ENCODE peak calls at places on chromosomes 5 and 9, in eight cellular contexts. One of them, this sample, is unnamed.
A peak's percentile ranks its signal among the peaks of the same experiment; 100 is the strongest.

GRCh38 chr5:57939771-57940170 is 457.2 kb upstream of the ACTBL2 start:
- DNase-seq in NCI-H2081: no peak
- DNase-seq in ELR: no peak
- DNase-seq in hypothalamus: no peak
- DNase-seq in stimulated activated CD4-positive, alpha-beta T cell treated with anti-CD3 and anti-CD28 coated beads, Interleukin-15, amount 100 ng/mL, for 24 hours: no peak
- DNase-seq in heart left ventricle: no peak
- DNase-seq in T-helper 1 cell: no peak
- DNase-seq in breast epithelium: no peak
- DNase-seq in this sample: no peak

GRCh38 chr9:108057421-108058136 is 568.0 kb upstream of the KLF4 start:
- DNase-seq in hypothalamus: no peak
- DNase-seq in T-helper 1 cell: no peak
- DNase-seq in breast epithelium: no peak
- DNase-seq in ELR: peak; percentile 91
- DNase-seq in stimulated activated CD4-positive, alpha-beta T cell treated with anti-CD3 and anti-CD28 coated beads, Interleukin-15, amount 100 ng/mL, for 24 hours: no peak
- DNase-seq in NCI-H2081: no peak
- DNase-seq in heart left ventricle: no peak
- DNase-seq in this sample: no peak

GRCh38 chr5:140259509-140259908 is 43.4 kb downstream of the PFDN1 start:
- DNase-seq in stimulated activated CD4-positive, alpha-beta T cell treated with anti-CD3 and anti-CD28 coated beads, Interleukin-15, amount 100 ng/mL, for 24 hours: no peak
- DNase-seq in heart left ventricle: no peak
- DNase-seq in breast epithelium: no peak
- DNase-seq in NCI-H2081: no peak
- DNase-seq in ELR: no peak
- DNase-seq in hypothalamus: no peak
- DNase-seq in T-helper 1 cell: peak; percentile 87
- DNase-seq in this sample: no peak

GRCh38 chr9:126844085-126844484 is 16.4 kb upstream of the ZBTB34 start:
- DNase-seq in NCI-H2081: no peak
- DNase-seq in T-helper 1 cell: no peak
- DNase-seq in breast epithelium: no peak
- DNase-seq in stimulated activated CD4-positive, alpha-beta T cell treated with anti-CD3 and anti-CD28 coated beads, Interleukin-15, amount 100 ng/mL, for 24 hours: no peak
- DNase-seq in hypothalamus: peak; percentile 24
- DNase-seq in heart left ventricle: no peak
- DNase-seq in ELR: peak; percentile 83
- DNase-seq in this sample: no peak

GRCh38 chr5:36079200-36079761 is 12.6 kb upstream of the UGT3A2 start:
- DNase-seq in breast epithelium: no peak
- DNase-seq in NCI-H2081: peak; percentile 85
- DNase-seq in ELR: peak; percentile 66
- DNase-seq in stimulated activated CD4-positive, alpha-beta T cell treated with anti-CD3 and anti-CD28 coated beads, Interleukin-15, amount 100 ng/mL, for 24 hours: peak; percentile 26
- DNase-seq in T-helper 1 cell: peak; percentile 43
- DNase-seq in hypothalamus: peak; percentile 6
- DNase-seq in heart left ventricle: no peak
- DNase-seq in this sample: no peak

GRCh38 chr9:83219154-83219923 is 156.4 kb upstream of the RASEF start:
- DNase-seq in hypothalamus: peak; percentile 84
- DNase-seq in heart left ventricle: peak; percentile 90
- DNase-seq in breast epithelium: peak; percentile 74
- DNase-seq in NCI-H2081: peak; percentile 83
- DNase-seq in ELR: peak; percentile 62
- DNase-seq in T-helper 1 cell: no peak
- DNase-seq in stimulated activated CD4-positive, alpha-beta T cell treated with anti-CD3 and anti-CD28 coated beads, Interleukin-15, amount 100 ng/mL, for 24 hours: peak; percentile 40
- DNase-seq in this sample: no peak

GRCh38 chr5:151703227-151703626 is 16.5 kb upstream of the SPARC start:
- DNase-seq in NCI-H2081: no peak
- DNase-seq in heart left ventricle: no peak
- DNase-seq in ELR: no peak
- DNase-seq in T-helper 1 cell: no peak
- DNase-seq in hypothalamus: no peak
- DNase-seq in breast epithelium: no peak
- DNase-seq in stimulated activated CD4-positive, alpha-beta T cell treated with anti-CD3 and anti-CD28 coated beads, Interleukin-15, amount 100 ng/mL, for 24 hours: no peak
- DNase-seq in this sample: no peak

GRCh38 chr9:74379718-74380117 is 117.4 kb upstream of the RORB start:
- DNase-seq in ELR: peak; percentile 3
- DNase-seq in hypothalamus: no peak
- DNase-seq in breast epithelium: no peak
- DNase-seq in T-helper 1 cell: peak; percentile 29
- DNase-seq in NCI-H2081: peak; percentile 71
- DNase-seq in stimulated activated CD4-positive, alpha-beta T cell treated with anti-CD3 and anti-CD28 coated beads, Interleukin-15, amount 100 ng/mL, for 24 hours: peak; percentile 12
- DNase-seq in heart left ventricle: no peak
- DNase-seq in this sample: no peak

GRCh38 chr5:69136296-69136695 is 30.7 kb upstream of the CCNB1 start:
- DNase-seq in breast epithelium: no peak
- DNase-seq in stimulated activated CD4-positive, alpha-beta T cell treated with anti-CD3 and anti-CD28 coated beads, Interleukin-15, amount 100 ng/mL, for 24 hours: no peak
- DNase-seq in ELR: no peak
- DNase-seq in heart left ventricle: no peak
- DNase-seq in T-helper 1 cell: no peak
- DNase-seq in hypothalamus: no peak
- DNase-seq in NCI-H2081: no peak
- DNase-seq in this sample: no peak

GRCh38 chr9:136443687-136444086 is 4.0 kb upstream of the INPP5E start:
- DNase-seq in NCI-H2081: no peak
- DNase-seq in breast epithelium: no peak
- DNase-seq in heart left ventricle: no peak
- DNase-seq in ELR: no peak
- DNase-seq in hypothalamus: no peak
- DNase-seq in T-helper 1 cell: no peak
- DNase-seq in stimulated activated CD4-positive, alpha-beta T cell treated with anti-CD3 and anti-CD28 coated beads, Interleukin-15, amount 100 ng/mL, for 24 hours: no peak
- DNase-seq in this sample: no peak

GRCh38 chr9:116587919-116588318 is 99.2 kb upstream of the TRIM32 start:
- DNase-seq in stimulated activated CD4-positive, alpha-beta T cell treated with anti-CD3 and anti-CD28 coated beads, Interleukin-15, amount 100 ng/mL, for 24 hours: no peak
- DNase-seq in hypothalamus: no peak
- DNase-seq in ELR: no peak
- DNase-seq in NCI-H2081: no peak
- DNase-seq in breast epithelium: no peak
- DNase-seq in T-helper 1 cell: no peak
- DNase-seq in heart left ventricle: no peak
- DNase-seq in this sample: no peak

GRCh38 chr5:55853818-55854217 is 2.7 kb downstream of the IL31RA start:
- DNase-seq in stimulated activated CD4-positive, alpha-beta T cell treated with anti-CD3 and anti-CD28 coated beads, Interleukin-15, amount 100 ng/mL, for 24 hours: no peak
- DNase-seq in heart left ventricle: no peak
- DNase-seq in T-helper 1 cell: no peak
- DNase-seq in NCI-H2081: no peak
- DNase-seq in ELR: peak; percentile 49
- DNase-seq in breast epithelium: no peak
- DNase-seq in hypothalamus: no peak
- DNase-seq in this sample: no peak

GRCh38 chr5:96595300-96596090 is 66.7 kb upstream of the CAST start:
- DNase-seq in NCI-H2081: peak; percentile 6
- DNase-seq in heart left ventricle: no peak
- DNase-seq in breast epithelium: no peak
- DNase-seq in hypothalamus: no peak
- DNase-seq in ELR: peak; percentile 64
- DNase-seq in T-helper 1 cell: peak; percentile 23
- DNase-seq in stimulated activated CD4-positive, alpha-beta T cell treated with anti-CD3 and anti-CD28 coated beads, Interleukin-15, amount 100 ng/mL, for 24 hours: peak; percentile 29
- DNase-seq in this sample: no peak

GRCh38 chr5:42675602-42676001 is 81.0 kb upstream of the CCDC152 start:
- DNase-seq in hypothalamus: no peak
- DNase-seq in T-helper 1 cell: no peak
- DNase-seq in ELR: no peak
- DNase-seq in stimulated activated CD4-positive, alpha-beta T cell treated with anti-CD3 and anti-CD28 coated beads, Interleukin-15, amount 100 ng/mL, for 24 hours: no peak
- DNase-seq in heart left ventricle: no peak
- DNase-seq in NCI-H2081: no peak
- DNase-seq in breast epithelium: no peak
- DNase-seq in this sample: no peak

GRCh38 chr9:132609184-132609583 is 26.8 kb downstream of the BARHL1 start:
- DNase-seq in ELR: no peak
- DNase-seq in hypothalamus: peak; percentile 5
- DNase-seq in breast epithelium: no peak
- DNase-seq in T-helper 1 cell: no peak
- DNase-seq in heart left ventricle: no peak
- DNase-seq in stimulated activated CD4-positive, alpha-beta T cell treated with anti-CD3 and anti-CD28 coated beads, Interleukin-15, amount 100 ng/mL, for 24 hours: no peak
- DNase-seq in NCI-H2081: no peak
- DNase-seq in this sample: no peak

GRCh38 chr9:134967547-134967930 is 49.8 kb upstream of the FCN1 start:
- DNase-seq in NCI-H2081: no peak
- DNase-seq in hypothalamus: no peak
- DNase-seq in breast epithelium: peak; percentile 10
- DNase-seq in stimulated activated CD4-positive, alpha-beta T cell treated with anti-CD3 and anti-CD28 coated beads, Interleukin-15, amount 100 ng/mL, for 24 hours: no peak
- DNase-seq in T-helper 1 cell: no peak
- DNase-seq in ELR: no peak
- DNase-seq in heart left ventricle: no peak
- DNase-seq in this sample: no peak

GRCh38 chr5:9351535-9351934 is 194.3 kb downstream of the SEMA5A start:
- DNase-seq in breast epithelium: no peak
- DNase-seq in heart left ventricle: no peak
- DNase-seq in ELR: no peak
- DNase-seq in T-helper 1 cell: no peak
- DNase-seq in stimulated activated CD4-positive, alpha-beta T cell treated with anti-CD3 and anti-CD28 coated beads, Interleukin-15, amount 100 ng/mL, for 24 hours: no peak
- DNase-seq in NCI-H2081: no peak
- DNase-seq in hypothalamus: no peak
- DNase-seq in this sample: no peak

GRCh38 chr9:76608562-76609254 is 149.7 kb downstream of the GCNT1 start:
- DNase-seq in stimulated activated CD4-positive, alpha-beta T cell treated with anti-CD3 and anti-CD28 coated beads, Interleukin-15, amount 100 ng/mL, for 24 hours: no peak
- DNase-seq in ELR: no peak
- DNase-seq in NCI-H2081: no peak
- DNase-seq in T-helper 1 cell: no peak
- DNase-seq in heart left ventricle: no peak
- DNase-seq in hypothalamus: no peak
- DNase-seq in breast epithelium: no peak
- DNase-seq in this sample: no peak

GRCh38 chr9:136361047-136361756 is 2.3 kb downstream of the DNLZ start:
- DNase-seq in heart left ventricle: no peak
- DNase-seq in ELR: peak; percentile 43
- DNase-seq in hypothalamus: no peak
- DNase-seq in NCI-H2081: no peak
- DNase-seq in stimulated activated CD4-positive, alpha-beta T cell treated with anti-CD3 and anti-CD28 coated beads, Interleukin-15, amount 100 ng/mL, for 24 hours: no peak
- DNase-seq in breast epithelium: no peak
- DNase-seq in T-helper 1 cell: no peak
- DNase-seq in this sample: no peak

GRCh38 chr9:137175345-137175961 is 3.6 kb upstream of the TMEM210 start:
- DNase-seq in stimulated activated CD4-positive, alpha-beta T cell treated with anti-CD3 and anti-CD28 coated beads, Interleukin-15, amount 100 ng/mL, for 24 hours: no peak
- DNase-seq in ELR: no peak
- DNase-seq in T-helper 1 cell: no peak
- DNase-seq in NCI-H2081: no peak
- DNase-seq in heart left ventricle: no peak
- DNase-seq in breast epithelium: no peak
- DNase-seq in hypothalamus: no peak
- DNase-seq in this sample: no peak

GRCh38 chr5:88683506-88684135 is 199.4 kb downstream of the MEF2C start:
- DNase-seq in stimulated activated CD4-positive, alpha-beta T cell treated with anti-CD3 and anti-CD28 coated beads, Interleukin-15, amount 100 ng/mL, for 24 hours: no peak
- DNase-seq in ELR: no peak
- DNase-seq in breast epithelium: no peak
- DNase-seq in hypothalamus: no peak
- DNase-seq in T-helper 1 cell: no peak
- DNase-seq in NCI-H2081: peak; percentile 95
- DNase-seq in heart left ventricle: no peak
- DNase-seq in this sample: no peak

GRCh38 chr5:159207616-159208507 is 1.5 kb downstream of the RNF145 start:
- DNase-seq in heart left ventricle: peak; percentile 92
- DNase-seq in ELR: peak; percentile 90
- DNase-seq in NCI-H2081: peak; percentile 63
- DNase-seq in breast epithelium: peak; percentile 56
- DNase-seq in hypothalamus: peak; percentile 66
- DNase-seq in T-helper 1 cell: peak; percentile 91
- DNase-seq in stimulated activated CD4-positive, alpha-beta T cell treated with anti-CD3 and anti-CD28 coated beads, Interleukin-15, amount 100 ng/mL, for 24 hours: peak; percentile 85
- DNase-seq in this sample: peak; percentile 81

GRCh38 chr9:3526903-3527652 is 1.3 kb upstream of the RFX3 start:
- DNase-seq in heart left ventricle: no peak
- DNase-seq in ELR: peak; percentile 35
- DNase-seq in T-helper 1 cell: peak; percentile 82
- DNase-seq in NCI-H2081: peak; percentile 85
- DNase-seq in hypothalamus: no peak
- DNase-seq in breast epithelium: no peak
- DNase-seq in stimulated activated CD4-positive, alpha-beta T cell treated with anti-CD3 and anti-CD28 coated beads, Interleukin-15, amount 100 ng/mL, for 24 hours: peak; percentile 32
- DNase-seq in this sample: no peak

GRCh38 chr9:36112516-36112915 is 24.0 kb upstream of the GLIPR2 start:
- DNase-seq in breast epithelium: no peak
- DNase-seq in hypothalamus: no peak
- DNase-seq in heart left ventricle: no peak
- DNase-seq in T-helper 1 cell: no peak
- DNase-seq in stimulated activated CD4-positive, alpha-beta T cell treated with anti-CD3 and anti-CD28 coated beads, Interleukin-15, amount 100 ng/mL, for 24 hours: no peak
- DNase-seq in NCI-H2081: no peak
- DNase-seq in ELR: no peak
- DNase-seq in this sample: no peak

GRCh38 chr5:125798311-125798710 is 624.9 kb upstream of the GRAMD2B start:
- DNase-seq in stimulated activated CD4-positive, alpha-beta T cell treated with anti-CD3 and anti-CD28 coated beads, Interleukin-15, amount 100 ng/mL, for 24 hours: no peak
- DNase-seq in hypothalamus: no peak
- DNase-seq in NCI-H2081: no peak
- DNase-seq in ELR: peak; percentile 19
- DNase-seq in breast epithelium: no peak
- DNase-seq in T-helper 1 cell: no peak
- DNase-seq in heart left ventricle: no peak
- DNase-seq in this sample: no peak

GRCh38 chr5:165185726-165186125 is 1680.3 kb downstream of the MAT2B start:
- DNase-seq in hypothalamus: no peak
- DNase-seq in breast epithelium: no peak
- DNase-seq in T-helper 1 cell: no peak
- DNase-seq in stimulated activated CD4-positive, alpha-beta T cell treated with anti-CD3 and anti-CD28 coated beads, Interleukin-15, amount 100 ng/mL, for 24 hours: no peak
- DNase-seq in heart left ventricle: no peak
- DNase-seq in ELR: no peak
- DNase-seq in NCI-H2081: no peak
- DNase-seq in this sample: no peak

GRCh38 chr9:124886866-124887492 is 25.0 kb downstream of the ARPC5L start:
- DNase-seq in hypothalamus: no peak
- DNase-seq in stimulated activated CD4-positive, alpha-beta T cell treated with anti-CD3 and anti-CD28 coated beads, Interleukin-15, amount 100 ng/mL, for 24 hours: no peak
- DNase-seq in breast epithelium: no peak
- DNase-seq in heart left ventricle: no peak
- DNase-seq in NCI-H2081: no peak
- DNase-seq in ELR: no peak
- DNase-seq in T-helper 1 cell: no peak
- DNase-seq in this sample: no peak

GRCh38 chr5:76319673-76320072 is 83.4 kb upstream of the IQGAP2 start:
- DNase-seq in stimulated activated CD4-positive, alpha-beta T cell treated with anti-CD3 and anti-CD28 coated beads, Interleukin-15, amount 100 ng/mL, for 24 hours: no peak
- DNase-seq in breast epithelium: no peak
- DNase-seq in heart left ventricle: no peak
- DNase-seq in ELR: no peak
- DNase-seq in T-helper 1 cell: no peak
- DNase-seq in hypothalamus: no peak
- DNase-seq in NCI-H2081: no peak
- DNase-seq in this sample: no peak

GRCh38 chr9:35490910-35491465 is 1.1 kb downstream of the RUSC2 start:
- DNase-seq in NCI-H2081: peak; percentile 49
- DNase-seq in heart left ventricle: no peak
- DNase-seq in breast epithelium: no peak
- DNase-seq in stimulated activated CD4-positive, alpha-beta T cell treated with anti-CD3 and anti-CD28 coated beads, Interleukin-15, amount 100 ng/mL, for 24 hours: no peak
- DNase-seq in hypothalamus: no peak
- DNase-seq in ELR: peak; percentile 59
- DNase-seq in T-helper 1 cell: no peak
- DNase-seq in this sample: no peak

This sample was measured in activated CD4-positive, alpha-beta T cell treated with anti-CD3 and anti-CD28 coated beads for 4 hours.